ENCODE peak calls at places on chromosomes 2 and 18, in six cellular contexts. T is IMR-90, Q is mesenchymal stem cell, E is neuronal stem cell, V is H9, G is H1. S is an unnamed sample.

GRCh38 chr2:234967874-234968208 is 16.0 kb downstream of the SH3BP4 start:
- DNase-seq in Q (no peak), G (no peak), T (no peak), E (no peak), V (no peak), S (no peak)

GRCh38 chr18:59140287-59140885 is 702 bp downstream of the SEC11C start:
- DNase-seq in E (peak; percentile 29), Q (peak; percentile 70), G (no peak), V (peak; percentile 55), T (peak; percentile 51), S (peak; percentile 26)

GRCh38 chr2:234462218-234462992 is 34.5 kb downstream of the ARL4C start:
- DNase-seq in E (no peak), G (no peak), T (no peak), V (no peak), Q (no peak), S (peak; percentile 37)

GRCh38 chr2:88489181-88489580 is 36.7 kb upstream of the FOXI3 start:
- DNase-seq in E (no peak), V (no peak), T (no peak), G (no peak), Q (no peak), S (no peak)

GRCh38 chr2:145687445-145688104 is 1167.7 kb upstream of the ZEB2 start:
- DNase-seq in V (peak; percentile 28), T (peak; percentile 21), G (no peak), Q (no peak), E (no peak), S (no peak)

GRCh38 chr2:140580799-140581198 is 1550.0 kb downstream of the LRP1B start:
- DNase-seq in E (no peak), Q (peak; percentile 33), T (no peak), G (no peak), V (no peak), S (no peak)

GRCh38 chr2:27756544-27757498 is 14.7 kb upstream of the MRPL33 start:
- DNase-seq in E (no peak), Q (no peak), T (no peak), V (no peak), G (no peak), S (no peak)

GRCh38 chr2:127909019-127909418 is 23.3 kb upstream of the AMMECR1L start:
- DNase-seq in E (no peak), V (peak; percentile 42), G (no peak), Q (no peak), T (no peak), S (peak; percentile 69)

GRCh38 chr2:19632327-19633040 is 269.3 kb downstream of the TTC32 start:
- DNase-seq in Q (no peak), G (no peak), T (no peak), V (no peak), E (no peak), S (no peak)

GRCh38 chr2:235605306-235605998 is 111.6 kb downstream of the AGAP1 start:
- DNase-seq in T (peak; percentile 94), Q (peak; percentile 93), V (peak; percentile 64), G (no peak), E (peak; percentile 77), S (peak; percentile 96)

GRCh38 chr18:59904051-59904601 is 4.3 kb downstream of the PMAIP1 start:
- DNase-seq in V (no peak), Q (peak; percentile 66), T (peak; percentile 48), E (no peak), G (no peak), S (no peak)

GRCh38 chr2:29068513-29068912 is 5.8 kb downstream of the PCARE start:
- DNase-seq in E (no peak), V (no peak), Q (no peak), G (no peak), T (no peak), S (peak; percentile 74)

GRCh38 chr18:53115876-53116585 is 776.0 kb downstream of the DCC start:
- DNase-seq in E (no peak), Q (no peak), T (no peak), G (no peak), V (no peak), S (no peak)

GRCh38 chr2:109448946-109449788 is 164.6 kb downstream of the SEPTIN10 start:
- DNase-seq in Q (no peak), T (no peak), G (no peak), E (no peak), V (no peak), S (peak; percentile 34)

GRCh38 chr2:188303363-188304031 is 11.8 kb downstream of the GULP1 start:
- DNase-seq in T (peak; percentile 71), V (peak; percentile 77), Q (peak; percentile 41), E (peak; percentile 41), G (no peak), S (peak; percentile 88)

GRCh38 chr2:138496096-138496651 is 5.4 kb upstream of the SPOPL start:
- DNase-seq in Q (no peak), E (no peak), T (no peak), G (no peak), V (peak; percentile 35), S (no peak)

GRCh38 chr2:182858671-182859070 is 7.8 kb downstream of the FRZB start:
- DNase-seq in V (no peak), T (peak; percentile 26), Q (peak; percentile 71), G (no peak), E (no peak), S (no peak)

GRCh38 chr2:12244070-12244469 is 472.7 kb upstream of the TRIB2 start:
- DNase-seq in Q (peak; percentile 25), G (no peak), E (no peak), T (peak; percentile 52), V (no peak), S (no peak)

GRCh38 chr2:98556634-98557033 is 51.7 kb downstream of the COA5 start:
- DNase-seq in V (no peak), E (no peak), T (no peak), Q (no peak), G (no peak), S (no peak)

GRCh38 chr2:105330681-105331375 is 1.3 kb upstream of the TGFBRAP1 start:
- DNase-seq in T (no peak), G (no peak), Q (no peak), V (no peak), E (no peak), S (peak; percentile 77)

GRCh38 chr2:162244559-162245031 is 1.4 kb upstream of the FAP start:
- DNase-seq in E (no peak), G (no peak), T (peak; percentile 93), V (no peak), Q (peak; percentile 96), S (peak; percentile 96)

GRCh38 chr2:157475722-157476390 is 32.0 kb upstream of the CYTIP start:
- DNase-seq in G (no peak), E (no peak), T (no peak), Q (no peak), V (no peak), S (no peak)

GRCh38 chr2:168848220-168848619 is 42.0 kb downstream of the SPC25 start:
- DNase-seq in T (no peak), G (no peak), V (no peak), E (no peak), Q (no peak), S (no peak)

DNA sequence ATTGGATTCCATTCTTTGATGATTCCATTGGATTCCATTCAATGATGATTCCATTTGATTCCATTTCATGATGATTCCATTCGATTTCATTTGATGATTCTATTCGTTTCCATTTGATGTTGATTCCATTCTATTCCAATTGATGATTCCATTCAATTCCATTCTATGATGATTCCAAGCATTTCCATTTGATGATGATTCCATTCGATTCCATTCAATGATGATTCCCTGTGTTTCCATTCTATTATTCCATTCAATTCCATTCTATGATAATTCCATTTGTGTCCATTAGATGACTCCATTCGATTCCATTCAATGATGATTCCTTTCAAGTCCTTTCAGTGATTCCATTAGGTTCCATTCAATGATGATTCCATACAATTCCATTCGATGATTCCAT is 1090.5 kb downstream of the RPIA start:
- DNase-seq in V (no peak), Q (no peak), E (no peak), G (no peak), T (no peak), S (no peak)
- H3K9me3 ChIP-seq in V (peaks cover 100% of the 10 kb centered on the region), Q (peaks cover 93% of the 10 kb centered on the region), E (no peaks in the 10 kb centered on the region), G (peaks cover 20% of the 10 kb centered on the region), T (peaks cover 47% of the 10 kb centered on the region), S (no peaks in the 10 kb centered on the region)

GRCh38 chr2:9843229-9844035 is at the start of gene TAF1B:
- DNase-seq in E (peak; percentile 95), T (peak; percentile 88), Q (peak; percentile 93), V (peak; percentile 95), G (peak; percentile 93), S (peak; percentile 91)
- H3K4ac ChIP-seq in E (no peak within 1 kb of the TSS), T (peak within 1 kb of the TSS; percentile 88), Q (peak within 1 kb of the TSS; percentile 38), V (no peak within 1 kb of the TSS), G (no peak within 1 kb of the TSS), S (peak within 1 kb of the TSS; percentile 69)

GRCh38 chr2:177396630-177397460 is 4.3 kb downstream of the AGPS start:
- DNase-seq in E (no peak), G (no peak), V (no peak), Q (peak; percentile 71), T (peak; percentile 69), S (peak; percentile 50)

GRCh38 chr2:177399376-177399775 is 6.8 kb downstream of the AGPS start:
- DNase-seq in V (no peak), E (no peak), T (no peak), G (no peak), Q (no peak), S (no peak)

GRCh38 chr2:177400337-177400923 is 7.9 kb downstream of the AGPS start:
- DNase-seq in E (no peak), T (peak; percentile 5), G (no peak), Q (no peak), V (no peak), S (no peak)

GRCh38 chr2:177397501-177398289 is 5.1 kb downstream of the AGPS start:
- DNase-seq in G (no peak), T (peak; percentile 89), Q (peak; percentile 97), V (no peak), E (no peak), S (no peak)

GRCh38 chr2:177398290-177398683 is 5.7 kb downstream of the AGPS start:
- DNase-seq in T (no peak), E (no peak), V (no peak), Q (peak; percentile 55), G (no peak), S (no peak)
- H3K23ac ChIP-seq in T (no peak overlapping the region), E (no peak overlapping the region), V (no peak overlapping the region), Q (no peak overlapping the region), G (no peak overlapping the region), S (no peak overlapping the region)

GRCh38 chr2:4674007-4674406 is 970.6 kb downstream of the DCDC2C start:
- DNase-seq in T (no peak), Q (no peak), G (no peak), V (no peak), E (no peak), S (no peak)

GRCh38 chr2:4679391-4679790 is 976.0 kb downstream of the DCDC2C start:
- DNase-seq in Q (no peak), T (no peak), V (no peak), E (no peak), G (no peak), S (no peak)

GRCh38 chr2:4673025-4673489 is 969.7 kb downstream of the DCDC2C start:
- DNase-seq in G (no peak), V (no peak), Q (no peak), T (no peak), E (no peak), S (peak; percentile 77)

GRCh38 chr2:4678937-4679336 is 975.6 kb downstream of the DCDC2C start:
- DNase-seq in Q (no peak), T (no peak), G (no peak), V (no peak), E (no peak), S (no peak)

GRCh38 chr2:4675295-4675694 is 971.9 kb downstream of the DCDC2C start:
- DNase-seq in V (no peak), E (no peak), Q (no peak), G (no peak), T (no peak), S (no peak)
- H3K9me3 ChIP-seq in V (no peaks in the 10 kb centered on the region), E (no peaks in the 10 kb centered on the region), Q (peaks cover 16% of the 10 kb centered on the region), G (no peaks in the 10 kb centered on the region), T (peaks cover 33% of the 10 kb centered on the region), S (peaks cover 11% of the 10 kb centered on the region)